ENCODE peak calls at places on chromosomes 13 and 19, in seven cellular contexts. T is hepatocyte, F is suprapubic skin, W is left ventricle myocardium inferior, R is GM06990, J is fibroblast of the aortic adventitia, X is astrocyte of the cerebellum. H is an unnamed sample.

GRCh38 chr13:29502391-29503008 is 93.0 kb downstream of the SLC7A1 start:
- DNase-seq in R (no peak), T (no peak), J (no peak), F (no peak), W (no peak), X (no peak), H (no peak)

GRCh38 chr13:31012285-31013024 is 80.0 kb downstream of the TEX26 start:
- DNase-seq in J (peak), F (no peak), X (no peak), T (no peak), R (peak), W (no peak), H (peak)

GRCh38 chr13:45575146-45575829 is 40.3 kb downstream of the ERICH6B start:
- DNase-seq in X (no peak), F (no peak), W (no peak), J (no peak), T (no peak), R (no peak), H (no peak)

GRCh38 chr19:35518313-35518712 is 4.9 kb upstream of the DMKN start:
- DNase-seq in X (peak), T (peak), R (no peak), W (no peak), F (no peak), J (peak), H (peak)

GRCh38 chr19:41792513-41793413 is 3.6 kb upstream of the CEACAM3 start:
- DNase-seq in W (peak), J (peak), R (peak), T (peak), X (no peak), F (no peak), H (peak)

GRCh38 chr13:108227651-108228272 is 9.6 kb downstream of the ABHD13 start:
- DNase-seq in W (no peak), T (peak), R (no peak), X (peak), F (no peak), J (peak), H (peak)

GRCh38 chr19:19528721-19529490 is at the start of gene YJEFN3:
- DNase-seq in X (no peak), J (no peak), T (no peak), F (no peak), W (no peak), R (no peak), H (no peak)

GRCh38 chr19:23554548-23554947 is 132.5 kb downstream of the ZNF675 start:
- DNase-seq in W (no peak), J (no peak), F (no peak), X (no peak), R (no peak), T (no peak), H (no peak)

GRCh38 chr13:99868767-99869166 is 102.8 kb downstream of the ZIC5 start:
- DNase-seq in T (no peak), J (no peak), W (no peak), R (no peak), X (no peak), F (no peak), H (no peak)

GRCh38 chr19:19214892-19215291 is 3.1 kb downstream of the NCAN start:
- DNase-seq in T (peak), F (no peak), X (peak), R (no peak), J (peak), W (no peak), H (peak)

GRCh38 chr19:7441468-7442146 is 47.2 kb downstream of the PEX11G start:
- DNase-seq in J (no peak), R (no peak), F (no peak), T (no peak), W (no peak), X (no peak), H (no peak)

GRCh38 chr19:1074512-1075283 is 7.7 kb downstream of the ARHGAP45 start:
- DNase-seq in T (no peak), R (peak), F (peak), W (peak), X (no peak), J (no peak), H (no peak)
- H3K4me3 ChIP-seq in T (no peak), R (peak), F (peak), W (peak), X (no peak), J (no peak), H (peak)

DNA sequence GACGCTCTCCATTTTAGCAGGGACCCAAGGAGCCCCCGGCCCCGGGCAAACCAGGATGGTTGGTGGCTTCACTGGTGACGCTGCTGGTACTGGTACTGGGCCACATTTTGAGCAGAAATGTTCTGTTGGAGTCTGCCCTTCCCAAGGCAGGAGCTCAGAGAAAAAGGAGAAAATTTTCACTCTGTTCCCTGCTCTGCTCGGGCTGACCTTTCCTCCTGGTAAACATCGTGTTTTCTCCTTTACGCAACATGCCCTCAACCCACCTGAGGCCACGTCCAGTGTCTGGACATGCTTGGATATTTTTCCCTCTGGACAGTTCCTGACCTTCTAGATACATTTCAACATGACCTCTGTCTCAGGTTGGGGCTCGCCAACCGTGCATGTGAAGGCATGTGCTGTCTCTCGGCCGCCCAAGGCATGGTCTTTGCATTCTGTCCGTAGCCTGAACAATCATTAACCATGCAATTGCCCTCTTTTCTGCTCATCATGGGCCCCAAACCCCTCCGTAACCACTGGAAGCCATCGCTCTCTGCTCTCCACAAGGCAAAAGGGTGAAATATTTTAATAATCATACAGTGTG is 115.2 kb upstream of the PEG3 start:
- DNase-seq in F (no peak), J (no peak), W (no peak), X (no peak), T (no peak), R (no peak), H (no peak)
- TF ChIP-seq CTCF in F (no peak), J (no peak), W (no peak), X (no peak), T (no peak), R (no peak), H (no peak)

DNA sequence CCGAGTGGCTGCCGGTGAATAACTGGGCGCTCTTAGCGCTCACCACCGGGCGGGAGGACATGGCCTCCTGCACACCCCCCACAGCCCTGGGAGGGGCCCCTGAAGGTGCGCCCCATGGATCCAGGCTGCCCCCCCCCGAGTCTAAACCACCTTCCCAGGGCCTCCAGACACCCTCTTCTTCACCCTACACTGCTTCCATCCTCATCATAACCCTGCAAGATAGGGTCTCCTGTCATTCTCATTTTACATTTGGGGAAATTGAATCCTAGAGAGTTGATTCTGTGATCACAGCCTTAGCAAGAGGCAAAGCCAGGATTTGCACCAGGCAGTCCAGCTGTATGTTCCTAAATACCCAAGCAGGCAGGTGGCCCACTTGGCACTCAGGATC is 110.8 kb downstream of the PTPRS start:
- DNase-seq in T (no peak), F (no peak), X (no peak), J (no peak), R (no peak), W (no peak), H (no peak)
- H3K4me3 ChIP-seq in T (no peak), F (peak), X (no peak), J (no peak), R (no peak), W (peak), H (no peak)

GRCh38 chr19:32168111-32168510 is 177.3 kb upstream of the ZNF507 start:
- DNase-seq in R (no peak), J (no peak), W (no peak), F (no peak), X (no peak), T (no peak), H (no peak)
- TF ChIP-seq CTCF in R (no peak), J (no peak), W (no peak), F (no peak), X (no peak), T (no peak), H (no peak)

GRCh38 chr19:52554216-52554971 is 15.7 kb upstream of the ZNF701 start:
- DNase-seq in W (no peak), T (no peak), X (no peak), F (no peak), J (no peak), R (no peak), H (no peak)
- H3K4me3 ChIP-seq in W (no peak), T (no peak), X (no peak), F (no peak), J (no peak), R (no peak), H (no peak)

GRCh38 chr13:20037908-20038307 is 79.4 kb downstream of the ZMYM2 start:
- DNase-seq in R (no peak), T (no peak), J (no peak), F (no peak), W (no peak), X (no peak), H (no peak)

GRCh38 chr13:20033486-20033885 is 75.0 kb downstream of the ZMYM2 start:
- DNase-seq in J (no peak), R (no peak), F (no peak), W (no peak), T (no peak), X (no peak), H (no peak)

DNA sequence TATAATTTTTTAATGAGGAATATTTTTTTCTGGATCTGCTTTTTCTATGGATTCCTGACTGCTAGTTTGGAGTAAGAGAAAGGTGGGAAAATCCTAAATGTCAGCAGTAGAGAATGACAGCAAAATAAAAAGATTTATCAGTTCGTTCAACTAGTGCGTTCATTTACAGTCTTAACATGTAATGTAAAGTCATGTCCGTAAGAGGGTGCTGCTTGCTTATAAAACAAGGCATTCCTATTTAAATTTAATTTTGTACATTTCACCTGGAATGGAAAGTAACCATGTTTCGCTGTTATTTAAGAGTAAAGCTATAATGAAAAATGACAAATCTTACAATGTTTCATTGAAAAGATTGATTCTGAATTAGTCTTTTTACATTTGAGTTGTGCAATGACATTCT is 76.6 kb downstream of the ZMYM2 start:
- DNase-seq in X (no peak), J (peak), R (no peak), W (no peak), F (no peak), T (no peak), H (peak)
- TF ChIP-seq CTCF in X (no peak), J (no peak), R (no peak), W (peak), F (no peak), T (peak), H (no peak)

H was measured in fibroblast of pulmonary artery.